ENCODE peak calls at places on chromosomes 3 and 15, in ten cellular contexts. O is A172; E is amniotic stem cell; Z is activated CD8-positive, alpha-beta memory T cell treated with anti-CD3 and anti-CD28 coated beads, Interleukin-2, amount 50 U/mL, for 48 hours; Q is CD8-positive, alpha-beta memory T cell; A is glutamatergic neuron; D is MCF 10A; M is T-cell; R is AG08395; F is cerebellar cortex. P is an unnamed sample.

GRCh38 chr3:42043116-42043796 is 47.9 kb upstream of the TRAK1 start:
- DNase-seq in R (no peak), D (peak), Z (peak), F (no peak), O (no peak), M (no peak), Q (no peak), A (peak), E (no peak), P (peak)

GRCh38 chr3:46214751-46215352 is 6.7 kb upstream of the CCR1 start:
- DNase-seq in M (no peak), Z (no peak), R (no peak), A (no peak), D (no peak), O (peak), E (no peak), Q (no peak), F (peak), P (no peak)

GRCh38 chr3:135456182-135456790 is 509.2 kb upstream of the PPP2R3A start:
- DNase-seq in E (no peak), Q (no peak), M (no peak), O (no peak), A (peak), R (no peak), Z (no peak), F (no peak), D (no peak), P (no peak)

GRCh38 chr15:59997070-59997701 is 6.9 kb upstream of the FOXB1 start:
- DNase-seq in Q (peak), O (no peak), A (peak), M (peak), D (no peak), E (no peak), F (no peak), Z (peak), R (no peak), P (no peak)

GRCh38 chr3:122730240-122730639 is 49.6 kb downstream of the PARP14 start:
- DNase-seq in O (no peak), A (no peak), D (no peak), M (no peak), E (no peak), F (no peak), Z (no peak), Q (no peak), R (no peak), P (no peak)

GRCh38 chr15:48680841-48681240 is 35.3 kb upstream of the FBN1 start:
- DNase-seq in Q (no peak), Z (no peak), D (peak), E (peak), M (no peak), O (peak), R (peak), A (no peak), F (no peak), P (peak)

GRCh38 chr3:55664387-55664786 is 177.3 kb upstream of the WNT5A start:
- DNase-seq in Q (no peak), F (no peak), E (no peak), D (no peak), R (no peak), M (peak), O (no peak), A (no peak), Z (no peak), P (no peak)

GRCh38 chr3:110344487-110344886 is 727.1 kb upstream of the NECTIN3 start:
- DNase-seq in A (no peak), M (no peak), F (no peak), Q (no peak), E (no peak), R (no peak), O (no peak), Z (no peak), D (no peak), P (no peak)

GRCh38 chr3:102302020-102302419 is 132.8 kb upstream of the ZPLD1 start:
- DNase-seq in F (no peak), D (no peak), A (no peak), E (no peak), Q (no peak), O (no peak), R (no peak), Z (no peak), M (no peak), P (no peak)

GRCh38 chr3:9846231-9846630 is 2.4 kb upstream of the RPUSD3 start:
- DNase-seq in A (no peak), R (no peak), Q (no peak), D (no peak), E (no peak), O (no peak), F (no peak), M (no peak), Z (no peak), P (no peak)

GRCh38 chr15:58038426-58039106 is 26.9 kb downstream of the ALDH1A2 start:
- DNase-seq in O (peak), M (no peak), Q (no peak), D (peak), E (no peak), Z (no peak), F (no peak), R (no peak), A (no peak), P (no peak)

GRCh38 chr3:38643592-38643991 is 5.9 kb downstream of the SCN5A start:
- DNase-seq in O (no peak), Q (no peak), D (no peak), A (no peak), F (no peak), Z (no peak), M (no peak), R (no peak), E (no peak), P (no peak)